ENCODE peak calls at places on chromosome 6, in four cellular contexts. B, C, M and O are unnamed samples.

GRCh38 chr6:85945454-85946185 is 302.9 kb upstream of the SYNCRIP start:
- DNase-seq in C (no peak), B (no peak), M (no peak), O (no peak)

GRCh38 chr6:130362128-130362527 is 3.7 kb upstream of the TMEM200A start:
- DNase-seq in B (no peak), M (no peak), C (no peak), O (no peak)

GRCh38 chr6:7500737-7501282 is 40.7 kb upstream of the DSP start:
- DNase-seq in B (no peak), C (no peak), M (no peak), O (no peak)

GRCh38 chr6:33061987-33062386 is 11.5 kb downstream of the HLA-DPA1 start:
- DNase-seq in C (no peak), M (no peak), B (no peak), O (no peak)

GRCh38 chr6:24720131-24720603 is 1.2 kb upstream of the C6orf62 start:
- DNase-seq in M (peak), C (no peak), B (peak), O (peak)

GRCh38 chr6:144304223-144304848 is 19.2 kb downstream of the UTRN start:
- DNase-seq in B (no peak), C (no peak), M (no peak), O (no peak)

GRCh38 chr6:20559924-20560551 is 25.8 kb downstream of the CDKAL1 start:
- DNase-seq in C (no peak), B (no peak), M (no peak), O (no peak)

GRCh38 chr6:105310371-105310770 is 92.5 kb downstream of the PREP start:
- DNase-seq in C (no peak), M (no peak), B (no peak), O (no peak)

GRCh38 chr6:64012351-64013060 is 376.9 kb downstream of the PHF3 start:
- DNase-seq in B (peak), C (no peak), M (no peak), O (no peak)

GRCh38 chr6:125097186-125097585 is 56.4 kb upstream of the TPD52L1 start:
- DNase-seq in M (no peak), C (no peak), B (no peak), O (no peak)

DNA sequence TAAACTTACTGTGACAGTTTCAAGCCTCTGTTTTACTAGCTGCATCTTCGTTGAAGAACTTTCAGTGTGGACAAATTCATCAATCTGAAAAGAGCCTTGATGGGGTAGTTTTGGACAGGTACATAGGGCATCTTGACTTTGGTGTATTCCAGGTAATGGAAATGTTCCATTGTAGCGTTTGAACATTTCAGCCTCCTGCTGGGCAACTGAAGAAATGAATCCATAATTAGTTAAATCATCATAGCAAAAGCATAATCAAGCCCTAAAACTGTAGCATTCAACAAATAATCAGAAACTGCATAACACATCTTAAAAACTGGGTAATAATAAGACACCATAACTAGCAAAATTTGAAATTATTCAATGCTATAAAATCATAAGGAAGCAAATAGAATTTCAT is 86.2 kb downstream of the AHI1 start:
- DNase-seq in B (no peak), C (no peak), M (no peak), O (peak)
- TF ChIP-seq CTCF in B (peak), C (no peak), M (no peak), O (peak)

GRCh38 chr6:27630727-27631613 is 158.1 kb upstream of the ZNF184 start:
- DNase-seq in B (peak), C (no peak), M (no peak), O (peak)
- TF ChIP-seq CTCF in B (peak), C (no peak), M (no peak), O (no peak)

GRCh38 chr6:168275168-168275567 is 44.4 kb downstream of the DACT2 start:
- DNase-seq in C (no peak), B (no peak), M (no peak), O (no peak)

GRCh38 chr6:168276576-168277273 is 42.9 kb downstream of the DACT2 start:
- DNase-seq in M (no peak), C (no peak), B (no peak), O (no peak)

GRCh38 chr6:168279403-168279935 is 40.1 kb downstream of the DACT2 start:
- DNase-seq in C (no peak), B (no peak), M (no peak), O (no peak)

GRCh38 chr6:168278904-168279303 is 40.7 kb downstream of the DACT2 start:
- DNase-seq in B (no peak), C (no peak), M (no peak), O (no peak)

DNA sequence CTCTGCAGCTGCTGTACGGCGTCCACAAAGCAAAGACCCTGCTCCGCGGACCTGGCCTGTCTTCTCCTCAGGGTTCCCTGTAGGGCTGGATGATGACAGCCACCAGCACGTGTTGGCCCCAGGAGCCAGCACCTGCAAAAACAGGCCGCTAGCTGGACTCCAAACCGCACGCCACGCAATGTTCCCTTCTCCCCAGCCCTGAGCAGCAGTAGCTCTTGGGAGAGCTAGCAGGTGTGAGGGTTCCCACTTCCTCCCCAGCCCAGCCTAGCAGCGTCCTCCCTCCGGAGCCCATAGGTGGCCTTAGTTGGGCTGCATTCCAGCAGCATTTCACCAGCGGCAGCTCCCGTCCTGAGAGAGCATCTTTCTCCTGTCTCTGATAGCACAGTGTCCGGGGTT is 42.3 kb downstream of the DACT2 start:
- DNase-seq in C (no peak), B (no peak), M (no peak), O (no peak)
- TF ChIP-seq CTCF in C (no peak), B (no peak), M (no peak), O (no peak)

GRCh38 chr6:55175778-55176084 is 1.4 kb downstream of the HCRTR2 start:
- DNase-seq in B (no peak), M (no peak), C (no peak), O (no peak)

GRCh38 chr6:55185144-55185543 is 10.8 kb downstream of the HCRTR2 start:
- DNase-seq in C (no peak), M (no peak), B (no peak), O (no peak)

GRCh38 chr6:55176958-55177357 is 2.6 kb downstream of the HCRTR2 start:
- DNase-seq in M (no peak), C (no peak), B (peak), O (no peak)

GRCh38 chr6:55182016-55182650 is 7.8 kb downstream of the HCRTR2 start:
- DNase-seq in C (no peak), B (no peak), M (no peak), O (no peak)

GRCh38 chr6:55180258-55180657 is 5.9 kb downstream of the HCRTR2 start:
- DNase-seq in B (no peak), C (no peak), M (no peak), O (no peak)
- TF ChIP-seq CTCF in B (no peak), C (no peak), M (no peak), O (no peak)

GRCh38 chr6:133208183-133208755 is 32.9 kb upstream of the EYA4 start:
- DNase-seq in C (no peak), B (peak), M (no peak), O (no peak)
- TF ChIP-seq CTCF in C (no peak), B (no peak), M (no peak), O (no peak)

DNA sequence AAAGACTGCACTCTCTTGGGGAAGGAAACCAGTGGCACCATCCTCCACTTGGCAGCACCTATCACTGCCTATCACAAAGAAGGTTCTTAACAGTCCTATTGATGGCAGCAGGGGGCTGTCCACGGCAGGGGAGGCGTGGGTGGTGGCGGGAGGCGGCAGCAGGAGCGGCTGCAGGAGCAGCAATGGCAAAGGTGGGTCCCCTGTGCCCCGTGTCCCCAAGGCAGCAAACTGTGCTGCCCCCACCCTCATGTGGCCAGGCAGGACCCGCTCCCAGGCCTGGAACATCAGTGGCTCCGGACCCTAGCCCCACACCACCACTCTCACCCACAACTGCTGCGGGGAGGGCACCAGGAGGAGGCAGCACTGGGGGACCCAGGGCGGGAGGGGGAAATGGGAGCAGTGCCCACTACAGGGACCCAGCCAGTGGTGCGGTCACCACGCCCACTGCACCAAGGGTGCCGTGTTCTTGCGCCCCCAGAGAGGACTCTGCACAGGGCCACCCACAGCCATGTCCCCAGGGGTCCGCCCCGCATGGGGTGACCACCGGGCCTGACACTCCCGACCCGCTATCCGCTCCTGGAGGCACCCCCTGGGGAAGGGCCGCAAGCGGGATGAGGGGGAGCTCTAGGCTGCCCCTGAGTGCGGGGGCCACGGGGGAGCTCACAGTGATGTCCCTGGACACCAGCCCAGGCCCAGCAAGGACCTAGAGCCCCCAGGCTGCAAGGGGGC is 54.6 kb downstream of the GMDS start:
- DNase-seq in M (no peak), C (no peak), B (no peak), O (no peak)
- TF ChIP-seq CTCF in M (no peak), C (no peak), B (no peak), O (no peak)

GRCh38 chr6:47484616-47485015 is 7.0 kb downstream of the CD2AP start:
- DNase-seq in M (no peak), B (peak), C (no peak), O (peak)
- TF ChIP-seq CTCF in M (no peak), B (no peak), C (no peak), O (no peak)

GRCh38 chr6:44100088-44100550 is 27.1 kb downstream of the MRPL14 start:
- DNase-seq in C (no peak), B (peak), M (no peak), O (peak)
- TF ChIP-seq CTCF in C (no peak), B (peak), M (peak), O (peak)

DNA sequence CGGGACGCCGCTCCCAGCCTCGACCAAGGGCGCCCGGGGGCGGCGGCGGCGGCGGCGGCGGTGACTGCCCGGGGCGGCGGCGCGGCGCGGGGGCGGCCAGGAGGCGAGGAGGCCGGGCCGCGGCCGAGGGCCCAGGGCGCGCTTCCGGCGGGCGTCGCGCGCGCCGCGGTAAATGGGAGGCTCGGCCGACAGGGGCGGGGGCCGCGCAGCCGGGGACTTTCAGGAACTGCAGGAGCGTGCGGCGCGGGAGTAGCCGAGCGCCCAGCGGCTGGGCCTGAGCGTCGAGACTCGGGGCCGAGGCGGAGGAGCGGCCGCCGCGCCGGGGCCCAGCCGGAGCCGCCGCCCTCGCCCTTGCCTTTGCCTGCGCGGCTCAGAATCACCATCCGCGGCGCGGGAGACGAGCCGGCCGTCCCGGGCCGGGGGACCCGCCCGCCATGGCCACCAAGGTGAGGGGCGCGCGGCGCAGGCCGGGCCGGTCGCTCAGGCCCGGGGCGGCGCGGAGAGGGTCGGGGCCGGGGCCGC is at the start of gene SNX9:
- DNase-seq in M (peak), B (peak), C (peak), O (peak)
- TF ChIP-seq CTCF in M (peak), B (no peak), C (no peak), O (peak)